ENCODE peak calls at places on chromosomes 5 and 9, in five cellular contexts. E is prostate gland, P is IMR-90, H is HCT116, L is uterus. B is an unnamed sample.

GRCh38 chr5:171957591-171958251 is 48.7 kb downstream of the FBXW11 start:
- DNase-seq in P (no peak), E (peak), L (peak), H (no peak), B (no peak)

GRCh38 chr9:73216016-73216415 is 64.4 kb downstream of the ANXA1 start:
- DNase-seq in L (no peak), H (no peak), P (no peak), E (no peak), B (no peak)

GRCh38 chr5:115262405-115263247 is at the start of gene PGGT1B:
- DNase-seq in P (peak), E (peak), H (peak), L (peak), B (peak)

GRCh38 chr5:94745786-94746730 is 127.6 kb downstream of the SLF1 start:
- DNase-seq in P (peak), E (no peak), L (no peak), H (no peak), B (no peak)

GRCh38 chr5:177973066-177973635 is 22.9 kb downstream of the PROP1 start:
- DNase-seq in P (no peak), L (no peak), E (no peak), H (no peak), B (peak)

GRCh38 chr9:15277400-15278137 is 29.4 kb downstream of the TTC39B start:
- DNase-seq in E (no peak), H (peak), L (no peak), P (peak), B (no peak)

GRCh38 chr9:95099321-95100070 is 218.0 kb downstream of the FANCC start:
- DNase-seq in L (no peak), P (no peak), E (no peak), H (no peak), B (no peak)

GRCh38 chr5:91910655-91911054 is 527.5 kb upstream of the ARRDC3 start:
- DNase-seq in P (no peak), H (no peak), E (no peak), L (no peak), B (no peak)

GRCh38 chr5:72702881-72703434 is 113.5 kb upstream of the TNPO1 start:
- DNase-seq in L (no peak), E (no peak), P (no peak), H (no peak), B (no peak)

GRCh38 chr5:66872688-66873333 is 276.6 kb downstream of the MAST4 start:
- DNase-seq in H (no peak), L (no peak), P (no peak), E (no peak), B (no peak)
- TF ChIP-seq POLR2A in H (no peak), L (no peak), P (no peak), E (no peak), B (no peak)

DNA sequence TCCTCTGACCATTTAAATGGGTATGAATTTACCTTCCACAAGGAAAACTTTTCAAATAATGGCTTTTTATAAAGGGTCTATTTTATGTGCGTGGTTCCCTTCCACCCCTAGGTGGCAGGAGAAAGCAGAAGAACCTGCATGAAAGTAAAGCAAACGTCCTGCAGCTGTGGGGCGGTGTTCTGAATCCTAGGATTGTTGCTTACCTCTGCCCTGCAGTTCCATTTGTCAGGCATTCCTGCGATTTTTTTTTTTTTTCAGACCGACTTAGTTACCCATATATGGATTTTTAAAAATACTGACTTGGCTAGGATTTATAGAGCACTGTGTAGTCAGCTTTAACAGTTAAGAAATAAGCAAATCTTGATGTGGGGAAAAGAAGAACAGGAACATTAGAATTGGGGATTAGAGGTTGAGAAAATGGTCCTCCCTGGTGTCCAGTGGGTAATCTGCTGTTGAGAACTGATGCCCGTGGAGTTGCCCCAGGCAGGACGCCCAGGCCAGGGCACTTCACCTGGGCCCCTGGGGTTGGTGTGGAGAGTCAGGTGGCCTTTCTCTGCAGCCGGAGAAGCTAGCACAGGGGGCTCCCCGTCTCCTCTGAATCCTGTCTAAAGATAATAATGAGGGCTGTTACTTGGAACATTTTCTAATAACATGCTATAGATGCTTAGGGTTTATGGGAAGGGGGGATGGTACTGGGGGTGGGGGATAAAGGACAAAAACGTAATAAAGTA is 30.4 kb upstream of the LTC4S start:
- DNase-seq in L (peak), P (peak), H (peak), E (peak), B (peak)
- H3K4me3 ChIP-seq in L (no peak), P (no peak), H (no peak), E (no peak), B (no peak)

DNA sequence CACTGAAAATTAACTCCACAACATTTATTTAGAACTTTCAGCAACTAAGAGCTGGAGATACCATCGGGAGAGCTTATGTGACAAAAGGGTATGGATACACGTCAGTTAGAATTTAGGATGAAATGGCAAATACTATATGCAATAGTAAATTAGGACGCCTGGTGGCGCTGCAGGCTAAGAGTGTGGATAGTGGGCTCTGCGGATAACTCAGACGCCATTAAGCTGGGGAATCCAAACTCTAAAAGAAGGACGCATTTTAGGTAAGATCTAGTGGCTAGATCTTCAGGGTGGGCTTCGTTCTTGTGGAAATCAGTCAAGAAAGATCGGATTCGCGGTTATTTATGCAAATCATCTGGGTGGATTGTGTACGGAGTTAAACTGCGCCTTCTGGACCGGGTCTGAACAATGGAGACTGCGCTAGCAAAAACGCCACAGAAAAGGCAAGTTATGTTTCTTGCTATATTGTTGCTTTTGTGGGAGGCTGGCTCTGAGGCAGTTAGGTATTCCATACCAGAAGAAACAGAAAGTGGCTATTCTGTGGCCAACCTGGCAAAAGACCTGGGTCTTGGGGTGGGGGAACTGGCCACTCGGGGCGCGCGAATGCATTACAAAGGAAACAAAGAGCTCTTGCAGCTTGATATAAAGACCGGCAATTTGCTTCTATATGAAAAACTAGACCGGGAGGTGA is at the start of gene PCDHB5:
- DNase-seq in E (no peak), H (no peak), L (no peak), P (no peak), B (no peak)
- TF ChIP-seq CTCF in E (no peak), H (no peak), L (peak), P (peak), B (no peak)

GRCh38 chr9:38256461-38256860 is 136.0 kb upstream of the ALDH1B1 start:
- DNase-seq in E (no peak), H (no peak), P (no peak), L (no peak), B (peak)

GRCh38 chr9:38254151-38254550 is 138.4 kb upstream of the ALDH1B1 start:
- DNase-seq in E (no peak), H (no peak), P (no peak), L (no peak), B (no peak)

GRCh38 chr9:38254756-38255155 is 137.7 kb upstream of the ALDH1B1 start:
- DNase-seq in L (no peak), P (no peak), H (no peak), E (no peak), B (no peak)

GRCh38 chr9:38257626-38258215 is 134.8 kb upstream of the ALDH1B1 start:
- DNase-seq in E (no peak), L (no peak), P (no peak), H (no peak), B (peak)

GRCh38 chr9:38255599-38255998 is 136.9 kb upstream of the ALDH1B1 start:
- DNase-seq in L (no peak), H (no peak), P (no peak), E (no peak), B (no peak)
- TF ChIP-seq POLR2A in L (no peak), H (no peak), P (no peak), E (no peak), B (no peak)

GRCh38 chr5:150757087-150757649 is 1.6 kb downstream of the DCTN4 start:
- DNase-seq in P (no peak), L (no peak), E (no peak), H (no peak), B (no peak)
- H3K4me3 ChIP-seq in P (peak), L (no peak), E (no peak), H (peak), B (no peak)

DNA sequence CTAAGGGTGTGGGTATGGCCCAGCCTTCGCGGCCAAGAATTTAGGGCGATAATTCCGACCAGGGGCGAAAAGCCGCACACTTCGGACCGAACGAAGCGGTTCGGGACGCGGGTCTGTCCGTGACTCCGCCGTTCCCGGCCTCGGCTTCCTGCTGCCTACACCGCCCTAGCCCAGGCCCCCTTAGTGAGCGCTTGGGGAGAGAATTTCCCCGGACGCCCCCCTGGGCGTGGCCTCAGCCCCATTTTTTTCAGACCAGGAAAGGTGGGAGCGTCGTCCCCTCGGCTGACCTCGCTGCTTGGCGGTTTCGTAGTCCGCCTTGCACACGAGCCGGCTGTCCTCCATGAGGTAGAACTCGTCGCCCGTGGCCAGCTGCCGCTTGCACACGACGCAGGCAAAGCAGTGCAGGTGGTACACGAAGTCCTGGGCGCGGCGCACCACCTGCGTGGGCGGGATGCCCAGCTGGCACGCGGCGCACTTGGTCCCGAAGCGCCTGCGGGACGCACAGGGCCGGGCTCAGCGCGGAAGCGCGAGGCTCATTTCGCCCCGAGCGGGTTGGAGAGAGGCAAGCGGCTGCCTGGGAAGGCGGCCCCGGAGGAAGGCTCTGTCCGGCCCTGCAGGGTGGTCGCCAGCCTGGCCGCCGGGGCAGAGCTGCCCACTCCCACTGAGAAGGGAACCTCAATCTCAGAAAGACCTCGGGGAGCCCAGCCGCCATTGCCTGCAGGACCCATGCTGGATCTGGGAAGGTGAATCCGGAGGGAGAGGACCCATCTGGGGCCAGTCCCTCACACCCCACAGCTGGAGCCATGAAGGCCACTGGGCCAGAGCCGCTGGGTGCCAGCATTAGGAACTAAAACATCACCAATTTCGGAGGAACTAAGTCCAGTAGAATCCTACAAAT is 5.3 kb downstream of the LHX3 start:
- DNase-seq in H (no peak), P (no peak), L (no peak), E (no peak), B (no peak)
- TF ChIP-seq CTCF in H (no peak), P (no peak), L (no peak), E (no peak), B (no peak)

B was measured in lower leg skin.